ENCODE peak calls at places on chromosomes 6 and 20, in nine cellular contexts. H is brain microvascular endothelial cell; X is Karpas-422; A is left lung; N is cardiac muscle cell; Q is T-helper 17 cell; O is CD14-positive monocyte; V is HS-5; B is CD8-positive, alpha-beta memory T cell. F is an unnamed sample.

GRCh38 chr6:56888687-56889086 is 66.2 kb upstream of the BEND6 start:
- DNase-seq in O (no peak), A (no peak), Q (no peak), H (no peak), V (no peak), N (no peak), X (no peak), B (no peak), F (no peak)

GRCh38 chr6:7184502-7184901 is 76.7 kb downstream of the RREB1 start:
- DNase-seq in Q (no peak), B (no peak), V (no peak), A (no peak), N (no peak), X (no peak), O (no peak), H (no peak), F (no peak)

GRCh38 chr6:100203391-100203790 is 209.4 kb upstream of the MCHR2 start:
- DNase-seq in N (no peak), A (no peak), V (peak), H (peak), X (no peak), O (no peak), B (no peak), Q (no peak), F (no peak)

GRCh38 chr6:105838156-105838555 is 248.0 kb upstream of the PRDM1 start:
- DNase-seq in Q (no peak), V (no peak), B (no peak), H (no peak), A (no peak), O (no peak), X (no peak), N (no peak), F (no peak)

GRCh38 chr6:35181313-35181932 is 32.3 kb upstream of the SCUBE3 start:
- DNase-seq in V (no peak), A (no peak), X (no peak), H (no peak), N (peak), Q (no peak), B (no peak), O (no peak), F (no peak)

GRCh38 chr6:64486952-64487351 is 851.4 kb downstream of the PHF3 start:
- DNase-seq in V (no peak), A (no peak), B (no peak), Q (no peak), X (no peak), O (no peak), H (no peak), N (no peak), F (no peak)

GRCh38 chr6:117547688-117548621 is 54.4 kb downstream of the GOPC start:
- DNase-seq in N (no peak), B (peak), H (peak), O (peak), A (peak), Q (peak), X (no peak), V (no peak), F (peak)

GRCh38 chr20:19807901-19808300 is 49.8 kb downstream of the RIN2 start:
- DNase-seq in V (no peak), Q (no peak), B (no peak), H (no peak), N (no peak), O (no peak), X (no peak), A (no peak), F (no peak)

GRCh38 chr6:11208267-11208666 is 24.2 kb downstream of the NEDD9 start:
- DNase-seq in H (no peak), Q (no peak), B (no peak), X (no peak), N (no peak), A (no peak), O (no peak), V (no peak), F (no peak)

GRCh38 chr6:156960525-156960924 is 183.3 kb downstream of the ARID1B start:
- DNase-seq in V (no peak), O (no peak), B (no peak), A (no peak), H (no peak), Q (no peak), X (no peak), N (no peak), F (no peak)

GRCh38 chr20:40442181-40442963 is 246.7 kb downstream of the MAFB start:
- DNase-seq in X (no peak), A (no peak), Q (no peak), V (no peak), H (peak), N (peak), B (no peak), O (no peak), F (no peak)

GRCh38 chr6:109460161-109460830 is 4.7 kb upstream of the MICAL1 start:
- DNase-seq in B (no peak), X (no peak), A (no peak), Q (no peak), N (no peak), H (no peak), O (no peak), V (no peak), F (no peak)

GRCh38 chr20:36094497-36094896 is 60.0 kb upstream of the EPB41L1 start:
- DNase-seq in B (no peak), H (no peak), X (no peak), O (no peak), Q (no peak), A (no peak), V (no peak), N (no peak), F (no peak)

GRCh38 chr20:50693001-50693400 is 1.7 kb upstream of the RIPOR3 start:
- DNase-seq in Q (no peak), H (no peak), A (no peak), B (no peak), V (no peak), N (no peak), X (no peak), O (no peak), F (no peak)

GRCh38 chr6:144286503-144287393 is 1.6 kb downstream of the UTRN start:
- DNase-seq in V (peak), B (no peak), X (no peak), N (peak), Q (no peak), H (peak), O (no peak), A (peak), F (no peak)

GRCh38 chr6:32113386-32114352 is 4.5 kb upstream of the TNXB start:
- DNase-seq in Q (no peak), A (no peak), H (peak), N (no peak), O (no peak), X (no peak), V (peak), B (no peak), F (peak)

GRCh38 chr6:118581489-118581959 is 33.4 kb downstream of the PLN start:
- DNase-seq in A (no peak), O (peak), Q (no peak), X (no peak), B (no peak), N (no peak), V (peak), H (peak), F (no peak)

GRCh38 chr20:57048027-57048869 is 218.2 kb downstream of the BMP7 start:
- DNase-seq in A (no peak), H (peak), O (peak), B (no peak), V (no peak), N (peak), X (peak), Q (no peak), F (no peak)

GRCh38 chr6:167139761-167140160 is 16.9 kb downstream of the CCR6 start:
- DNase-seq in H (no peak), O (no peak), B (no peak), X (peak), V (no peak), N (no peak), Q (no peak), A (no peak), F (no peak)

GRCh38 chr20:36396340-36396739 is 90.2 kb downstream of the DLGAP4 start:
- DNase-seq in N (no peak), B (no peak), X (no peak), Q (no peak), A (no peak), H (no peak), V (no peak), O (no peak), F (no peak)

GRCh38 chr20:6055981-6056569 is 2.2 kb upstream of the LRRN4 start:
- DNase-seq in A (no peak), B (no peak), V (no peak), O (no peak), N (no peak), X (no peak), H (no peak), Q (no peak), F (no peak)

F was measured in C1 segment of cervical spinal cord.